ENCODE peak calls at places on chromosomes 13 and 19, in four cellular contexts. W, D, M and H are unnamed samples.

GRCh38 chr19:46009530-46010510 is 13.0 kb downstream of the PGLYRP1 start:
- DNase-seq in M (no peak), D (peak; percentile 28), W (peak; percentile 83), H (peak; percentile 85)

GRCh38 chr19:29260477-29261317 is 47.7 kb upstream of the UQCRFS1 start:
- DNase-seq in M (peak; percentile 3), D (peak; percentile 49), W (peak; percentile 66), H (peak; percentile 75)

GRCh38 chr19:38100589-38100988 is 123.4 kb downstream of the DPF1 start:
- DNase-seq in D (no peak), M (no peak), W (no peak), H (no peak)

GRCh38 chr13:90447735-90448103 is 899.8 kb upstream of the MIR17HG start:
- DNase-seq in D (no peak), W (no peak), M (no peak), H (peak; percentile 44)

GRCh38 chr19:31627824-31628223 is 278.6 kb upstream of the TSHZ3 start:
- DNase-seq in W (no peak), D (no peak), M (no peak), H (no peak)

GRCh38 chr13:101116826-101117225 is 299.5 kb downstream of the NALCN start:
- DNase-seq in M (no peak), D (no peak), W (no peak), H (peak; percentile 46)

GRCh38 chr13:48004201-48004600 is 3.1 kb upstream of the SUCLA2 start:
- DNase-seq in M (no peak), W (no peak), D (no peak), H (peak; percentile 39)

GRCh38 chr19:51188227-51188559 is 36.7 kb upstream of the CD33 start:
- DNase-seq in W (no peak), D (no peak), M (no peak), H (no peak)

GRCh38 chr19:18157465-18158063 is 4.6 kb downstream of the PIK3R2 start:
- DNase-seq in W (no peak), D (no peak), M (no peak), H (peak; percentile 75)

GRCh38 chr13:25738342-25738771 is 313.5 kb downstream of the SHISA2 start:
- DNase-seq in M (no peak), D (no peak), W (no peak), H (no peak)

GRCh38 chr13:113962975-113963374 is 10.9 kb downstream of the C13orf46 start:
- DNase-seq in D (no peak), W (no peak), M (no peak), H (no peak)

GRCh38 chr13:38496956-38497355 is 147.3 kb downstream of the UFM1 start:
- DNase-seq in W (no peak), M (no peak), D (no peak), H (no peak)

GRCh38 chr13:40639226-40639681 is 27.2 kb downstream of the FOXO1 start:
- DNase-seq in M (no peak), W (peak; percentile 3), D (peak; percentile 14), H (no peak)

GRCh38 chr13:35531551-35531950 is 55.1 kb upstream of the MAB21L1 start:
- DNase-seq in D (no peak), M (no peak), W (no peak), H (no peak)

GRCh38 chr19:14550201-14550754 is 20.9 kb downstream of the TECR start:
- DNase-seq in W (peak; percentile 86), D (no peak), M (no peak), H (no peak)

GRCh38 chr13:47268270-47268669 is 371.4 kb upstream of the HTR2A start:
- DNase-seq in W (no peak), D (no peak), M (no peak), H (no peak)

GRCh38 chr13:104105418-104106355 is 1039.5 kb upstream of the SLC10A2 start:
- DNase-seq in W (no peak), D (no peak), M (no peak), H (no peak)

GRCh38 chr19:46461537-46461936 is 9.8 kb downstream of the PNMA8A start:
- DNase-seq in W (no peak), D (no peak), M (no peak), H (no peak)

GRCh38 chr13:46229251-46229650 is 17.5 kb downstream of the LRRC63 start:
- DNase-seq in D (no peak), W (no peak), M (no peak), H (no peak)

GRCh38 chr13:28679628-28680027 is 20.7 kb downstream of the POMP start:
- DNase-seq in W (no peak), D (peak; percentile 9), M (no peak), H (peak; percentile 42)

GRCh38 chr19:15161028-15161984 is 39.5 kb downstream of the NOTCH3 start:
- DNase-seq in W (peak; percentile 72), M (no peak), D (peak; percentile 61), H (peak; percentile 38)

GRCh38 chr13:48161530-48162179 is 66.8 kb upstream of the MED4 start:
- DNase-seq in M (no peak), D (no peak), W (peak; percentile 47), H (no peak)

GRCh38 chr19:7440188-7440975 is 48.5 kb downstream of the PEX11G start:
- DNase-seq in W (peak; percentile 34), M (no peak), D (no peak), H (no peak)
- TF ChIP-seq CTCF in W (no peak), M (no peak), D (no peak), H (no peak)

GRCh38 chr13:80334582-80335260 is 6.2 kb downstream of the SPRY2 start:
- DNase-seq in M (no peak), W (no peak), D (no peak), H (no peak)

GRCh38 chr13:80338781-80339577 is 1.9 kb downstream of the SPRY2 start:
- DNase-seq in M (no peak), W (peak; percentile 63), D (peak; percentile 23), H (peak; percentile 72)

GRCh38 chr13:80337011-80337688 is 3.8 kb downstream of the SPRY2 start:
- DNase-seq in D (no peak), M (no peak), W (no peak), H (no peak)

GRCh38 chr13:80337706-80338105 is 3.2 kb downstream of the SPRY2 start:
- DNase-seq in M (no peak), W (no peak), D (no peak), H (no peak)

DNA sequence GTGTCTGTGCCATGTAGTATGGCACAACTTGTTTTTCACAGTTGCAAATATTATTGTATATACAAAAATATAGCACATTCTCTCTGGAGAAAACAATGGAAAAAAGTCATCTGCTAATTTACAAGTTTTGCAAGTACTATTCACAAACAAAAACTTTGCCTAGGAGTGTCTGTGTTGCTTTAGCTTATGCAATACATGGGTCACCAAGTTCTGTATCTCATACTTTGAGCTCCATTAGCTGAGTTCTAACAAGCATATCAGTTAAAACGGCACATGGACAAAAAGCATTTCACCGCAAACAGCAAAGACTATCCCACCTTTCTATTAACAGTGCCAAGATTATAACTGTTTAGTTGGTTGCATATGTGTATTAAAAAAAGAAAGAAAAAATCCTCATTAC is 4.6 kb downstream of the SPRY2 start:
- DNase-seq in W (no peak), M (no peak), D (no peak), H (no peak)
- TF ChIP-seq REST in W (no peak), M (no peak), D (no peak), H (no peak)

DNA sequence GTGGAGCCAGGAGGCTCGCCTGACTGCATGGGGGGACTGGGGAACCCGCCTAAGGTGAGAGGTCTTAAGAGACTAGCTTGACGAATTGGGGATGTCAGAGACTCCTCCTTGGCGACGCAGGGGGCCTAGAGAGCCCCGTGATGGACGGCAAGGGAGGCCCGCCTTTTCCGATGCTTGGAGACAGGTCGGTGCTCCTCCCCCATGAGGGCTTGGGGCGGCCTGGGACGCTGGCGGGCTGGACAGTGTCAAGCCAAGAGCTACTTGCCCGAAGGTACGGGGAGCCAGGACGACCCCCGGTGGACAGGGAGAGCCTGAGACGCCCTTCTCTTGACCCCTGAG is 636 bp downstream of the SDHAF1 start:
- DNase-seq in D (peak; percentile 27), W (peak; percentile 80), M (no peak), H (peak; percentile 85)
- TF ChIP-seq CREB1 in D (no peak), W (no peak), M (no peak), H (no peak)

GRCh38 chr19:10285393-10285792 is 1.4 kb upstream of the ICAM4 start:
- DNase-seq in D (no peak), M (no peak), W (peak; percentile 45), H (no peak)
- TF ChIP-seq CTCF in D (no peak), M (no peak), W (no peak), H (no peak)